ENCODE peak calls at places on chromosomes 12 and 14, in ten cellular contexts. R, W, J, U, N, Q, G, C, V and D are unnamed samples.

GRCh38 chr14:96189288-96189711 is 15.3 kb upstream of the BDKRB2 start:
- DNase-seq in R (no peak), W (no peak), J (no peak), U (peak; percentile 59), N (no peak), Q (peak; percentile 92), G (no peak), C (no peak), V (peak; percentile 97), D (no peak)

GRCh38 chr14:35374273-35374681 is 30.3 kb downstream of the NFKBIA start:
- DNase-seq in R (no peak), W (no peak), J (peak; percentile 94), U (peak; percentile 100), N (no peak), Q (peak; percentile 98), G (no peak), C (no peak), V (peak; percentile 98), D (no peak)

GRCh38 chr12:124397807-124398577 is 103.1 kb downstream of the RFLNA start:
- DNase-seq in R (no peak), W (no peak), J (no peak), U (peak; percentile 62), N (no peak), Q (no peak), G (no peak), C (no peak), V (peak; percentile 41), D (no peak)

GRCh38 chr12:131095826-131096680 is 142.3 kb downstream of the ADGRD1 start:
- DNase-seq in R (no peak), W (no peak), J (no peak), U (no peak), N (peak; percentile 45), Q (no peak), G (peak; percentile 19), C (no peak), V (no peak), D (no peak)

GRCh38 chr14:101467181-101467926 is 93.9 kb upstream of the DIO3 start:
- DNase-seq in R (no peak), W (no peak), J (no peak), U (no peak), N (no peak), Q (no peak), G (no peak), C (no peak), V (no peak), D (no peak)

GRCh38 chr12:57473392-57473791 is 6.3 kb downstream of the ARHGAP9 start:
- DNase-seq in R (no peak), W (no peak), J (peak; percentile 35), U (no peak), N (no peak), Q (no peak), G (no peak), C (no peak), V (no peak), D (no peak)

GRCh38 chr12:24945822-24946221 is 3.1 kb downstream of the BCAT1 start:
- DNase-seq in R (no peak), W (no peak), J (no peak), U (no peak), N (no peak), Q (no peak), G (no peak), C (no peak), V (no peak), D (no peak)

GRCh38 chr12:25797949-25798348 is 160.5 kb upstream of the RASSF8 start:
- DNase-seq in R (no peak), W (no peak), J (no peak), U (no peak), N (no peak), Q (no peak), G (no peak), C (no peak), V (no peak), D (no peak)

GRCh38 chr12:59431266-59431665 is 164.6 kb upstream of the SLC16A7 start:
- DNase-seq in R (peak; percentile 1), W (no peak), J (no peak), U (no peak), N (no peak), Q (no peak), G (no peak), C (no peak), V (peak; percentile 2), D (no peak)

GRCh38 chr14:68780358-68781160 is 12.3 kb downstream of the ZFP36L1 start:
- DNase-seq in R (peak; percentile 70), W (peak; percentile 88), J (no peak), U (peak; percentile 72), N (peak; percentile 82), Q (no peak), G (no peak), C (no peak), V (peak; percentile 62), D (no peak)

GRCh38 chr14:63308723-63309317 is 9.9 kb downstream of the GPHB5 start:
- DNase-seq in R (peak; percentile 46), W (peak; percentile 46), J (no peak), U (peak; percentile 5), N (no peak), Q (no peak), G (peak; percentile 80), C (no peak), V (peak; percentile 29), D (no peak)

DNA sequence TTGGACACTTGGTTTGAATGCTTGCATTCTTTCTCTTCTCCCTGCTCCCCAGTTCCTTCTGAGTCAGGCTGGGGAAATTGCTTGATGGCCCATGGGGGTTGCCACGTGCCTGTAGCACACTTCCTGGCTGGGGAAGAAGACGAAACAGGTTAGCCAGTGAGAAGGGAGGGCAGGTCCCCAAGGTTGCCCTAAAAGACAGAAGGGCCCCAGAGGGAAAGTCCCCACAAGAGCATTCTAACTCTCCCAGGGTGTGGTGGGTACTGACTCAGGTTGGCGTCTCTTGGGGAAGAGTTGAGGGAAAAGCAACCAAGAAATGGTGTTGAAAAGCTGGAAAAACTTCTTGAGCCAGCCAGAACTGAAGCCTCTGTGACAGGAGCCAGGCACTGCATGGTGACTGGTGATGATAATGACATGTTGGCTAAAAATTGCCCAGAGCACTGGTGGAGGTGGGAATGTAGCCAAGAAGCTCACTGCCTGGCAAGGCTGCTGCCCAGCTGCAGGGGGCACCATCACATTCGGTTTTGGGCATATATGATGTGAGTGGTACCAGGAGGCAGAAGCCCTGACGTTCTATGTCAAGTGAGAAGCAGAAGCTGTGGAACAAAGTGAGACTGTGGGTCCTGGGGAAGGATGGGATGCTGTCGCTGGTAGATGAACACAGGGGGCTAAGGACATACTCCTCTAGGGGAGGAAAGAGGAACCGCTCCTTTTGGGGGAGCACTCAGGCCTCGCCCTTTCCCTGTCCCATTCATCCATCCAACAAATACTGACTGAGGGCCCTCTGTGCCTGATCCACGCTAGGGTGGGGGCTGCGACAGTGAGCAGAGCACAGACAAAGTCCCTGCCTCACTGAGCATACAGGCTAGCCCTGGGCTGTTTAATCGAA is 8.1 kb upstream of the RABGGTA start:
- DNase-seq in R (peak; percentile 19), W (no peak), J (peak; percentile 77), U (no peak), N (no peak), Q (no peak), G (no peak), C (peak; percentile 64), V (no peak), D (no peak)
- TF ChIP-seq CTCF in R (peak; percentile 63), W (no peak), J (peak; percentile 42), U (peak; percentile 4), N (no peak), Q (peak; percentile 17), G (peak; percentile 34), C (peak; percentile 47), V (peak; percentile 17), D (no peak)

DNA sequence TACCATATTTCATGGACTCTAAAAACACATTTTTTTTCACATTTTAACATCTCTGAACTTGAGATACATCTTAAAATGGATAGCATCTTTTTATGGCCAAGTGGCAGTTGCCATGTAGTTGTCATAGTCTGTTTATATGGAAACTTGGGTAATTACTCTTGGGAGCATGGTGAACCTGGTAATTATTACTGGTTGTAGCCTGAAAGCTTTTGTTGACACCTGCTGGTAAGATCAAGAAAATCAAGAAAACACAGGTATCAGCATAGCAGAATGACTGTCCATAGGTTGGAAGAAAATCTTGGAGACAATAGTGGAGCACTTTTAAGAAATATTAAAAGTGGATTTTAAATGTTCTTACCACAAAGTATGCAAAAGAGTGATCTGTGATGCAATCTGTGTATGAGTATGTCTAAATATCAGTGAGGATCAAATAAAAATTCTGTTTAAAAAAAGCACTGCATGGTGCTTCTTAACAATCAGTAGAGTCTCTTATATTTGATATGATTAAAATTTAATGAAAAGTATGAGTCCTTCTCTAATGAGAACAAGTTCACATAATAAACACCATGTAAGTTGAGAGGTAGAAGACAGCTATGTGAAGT is 44.2 kb downstream of the TTC8 start:
- DNase-seq in R (peak; percentile 21), W (no peak), J (peak; percentile 39), U (no peak), N (no peak), Q (no peak), G (no peak), C (no peak), V (peak; percentile 23), D (no peak)
- TF ChIP-seq CTCF in R (peak; percentile 72), W (peak; percentile 38), J (peak; percentile 50), U (peak; percentile 16), N (no peak), Q (peak; percentile 39), G (peak; percentile 61), C (peak; percentile 27), V (peak; percentile 29), D (no peak)

DNA sequence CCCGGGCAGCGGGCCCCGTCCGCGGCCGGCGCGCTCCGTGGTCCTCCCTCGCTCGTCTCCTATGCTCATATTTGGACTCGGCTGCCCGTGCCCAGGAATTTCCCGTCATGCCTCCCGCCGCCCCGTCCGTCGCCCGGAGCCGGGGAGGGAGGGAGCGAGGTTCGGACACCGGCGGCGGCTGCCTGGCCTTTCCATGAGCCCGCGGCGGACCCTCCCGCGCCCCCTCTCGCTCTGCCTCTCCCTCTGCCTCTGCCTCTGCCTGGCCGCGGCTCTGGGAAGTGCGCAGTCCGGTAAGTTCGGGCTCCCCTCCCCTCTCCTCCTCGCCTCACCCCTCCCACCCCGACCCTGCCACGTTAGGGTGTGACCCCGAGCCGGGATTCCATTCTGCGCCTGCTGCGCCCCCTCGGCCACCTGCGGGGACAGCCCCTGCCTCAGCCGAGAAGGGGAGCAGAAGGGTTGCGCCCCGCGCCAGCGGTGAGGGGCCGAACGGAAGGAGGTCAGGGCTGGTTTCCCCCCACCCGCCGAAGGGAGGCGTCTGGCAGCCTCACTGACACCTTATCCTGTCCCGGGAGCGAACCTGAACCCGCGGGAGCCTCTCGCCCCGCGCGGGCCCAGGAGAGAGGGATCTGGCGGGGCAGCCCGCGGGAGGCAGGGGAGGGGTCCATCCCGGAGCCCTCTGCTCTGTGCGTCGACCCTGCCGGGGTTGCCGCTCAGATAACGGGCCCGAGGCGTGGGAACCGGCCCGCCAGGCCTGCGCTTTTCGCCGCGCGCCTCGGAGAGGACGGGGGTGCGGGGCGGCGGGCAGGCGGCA is at the start of gene MSRB3:
- DNase-seq in R (no peak), W (peak; percentile 62), J (peak; percentile 64), U (peak; percentile 72), N (peak; percentile 91), Q (peak; percentile 24), G (peak; percentile 82), C (no peak), V (peak; percentile 70), D (no peak)
- TF ChIP-seq CTCF in R (no peak), W (peak; percentile 22), J (no peak), U (peak; percentile 22), N (no peak), Q (no peak), G (peak; percentile 21), C (no peak), V (no peak), D (no peak)

DNA sequence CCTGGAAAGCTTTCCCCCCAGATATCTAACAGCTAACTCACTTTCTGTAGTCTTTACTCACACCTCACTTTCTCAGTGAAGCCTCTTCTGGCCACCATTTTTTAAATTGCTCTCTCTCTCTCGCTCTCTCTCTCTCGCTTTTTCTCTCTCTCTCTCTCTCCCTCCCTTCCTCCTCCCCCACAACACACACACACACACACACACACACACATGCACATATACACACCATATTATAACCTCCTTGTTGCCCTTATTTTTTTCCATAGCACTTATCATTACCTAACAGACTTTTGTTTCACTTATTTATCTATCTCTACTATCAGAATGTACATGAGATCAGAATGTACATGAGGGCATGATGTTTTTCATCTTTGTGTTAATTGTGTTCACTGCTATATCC is 156.8 kb downstream of the DUSP6 start:
- DNase-seq in R (no peak), W (no peak), J (no peak), U (no peak), N (no peak), Q (no peak), G (no peak), C (no peak), V (no peak), D (no peak)
- TF ChIP-seq CTCF in R (no peak), W (no peak), J (no peak), U (no peak), N (no peak), Q (no peak), G (no peak), C (no peak), V (no peak), D (no peak)